ENCODE peak calls at places on chromosome 12, in four cellular contexts. T, R, X and A are unnamed samples.

GRCh38 chr12:6230321-6231110 is 30.3 kb downstream of the CD9 start:
- DNase-seq in R (no peak), X (peak), T (peak), A (peak)

GRCh38 chr12:8036366-8036765 is 3.9 kb downstream of the FOXJ2 start:
- DNase-seq in R (no peak), X (no peak), T (no peak), A (no peak)

GRCh38 chr12:32895688-32896437 is 714 bp downstream of the PKP2 start:
- DNase-seq in X (no peak), T (no peak), R (peak), A (no peak)

GRCh38 chr12:76757694-76758093 is 6.2 kb upstream of the ZDHHC17 start:
- DNase-seq in X (no peak), R (no peak), T (no peak), A (no peak)

GRCh38 chr12:39946361-39946948 is 159.4 kb downstream of the SLC2A13 start:
- DNase-seq in R (no peak), T (no peak), X (no peak), A (no peak)

GRCh38 chr12:104328790-104329189 is 25.3 kb downstream of the EID3 start:
- DNase-seq in T (no peak), R (no peak), X (no peak), A (no peak)

GRCh38 chr12:123533672-123534643 is at the start of gene RILPL1:
- DNase-seq in X (peak), R (peak), T (peak), A (peak)

GRCh38 chr12:52442600-52443061 is 8.5 kb upstream of the KRT75 start:
- DNase-seq in X (no peak), T (peak), R (peak), A (no peak)

GRCh38 chr12:110733089-110733715 is 9.5 kb downstream of the PPP1CC start:
- DNase-seq in X (no peak), T (peak), R (no peak), A (no peak)

GRCh38 chr12:93710574-93710926 is 33.4 kb downstream of the CRADD start:
- DNase-seq in X (no peak), R (no peak), T (no peak), A (no peak)

GRCh38 chr12:48004039-48004940 is at the start of gene COL2A1:
- DNase-seq in T (no peak), R (peak), X (no peak), A (peak)

GRCh38 chr12:65606008-65606766 is 218.1 kb upstream of the HMGA2 start:
- DNase-seq in R (no peak), X (no peak), T (no peak), A (no peak)

GRCh38 chr12:70031046-70031445 is 206.0 kb downstream of the MYRFL start:
- DNase-seq in R (peak), T (no peak), X (no peak), A (no peak)

GRCh38 chr12:125065021-125065752 is at the start of gene AACS:
- DNase-seq in T (peak), R (peak), X (peak), A (peak)

GRCh38 chr12:32149489-32149888 is 42.8 kb downstream of the BICD1 start:
- DNase-seq in R (no peak), T (no peak), X (no peak), A (no peak)

GRCh38 chr12:77060136-77060882 is 5.1 kb downstream of the E2F7 start:
- DNase-seq in X (no peak), R (no peak), T (no peak), A (peak)

GRCh38 chr12:51923506-51924365 is 16.4 kb downstream of the ACVRL1 start:
- DNase-seq in R (peak), X (peak), T (no peak), A (peak)

GRCh38 chr12:2265461-2266167 is 212.8 kb downstream of the CACNA1C start:
- DNase-seq in X (no peak), R (no peak), T (peak), A (no peak)

GRCh38 chr12:66273147-66273546 is 29.1 kb upstream of the HELB start:
- DNase-seq in X (no peak), T (no peak), R (no peak), A (no peak)

GRCh38 chr12:69821032-69821431 is 4.0 kb upstream of the MYRFL start:
- DNase-seq in T (peak), X (no peak), R (no peak), A (no peak)

GRCh38 chr12:23906329-23906728 is 43.1 kb downstream of the SOX5 start:
- DNase-seq in R (no peak), X (no peak), T (peak), A (no peak)

GRCh38 chr12:13373131-13373530 is 176.6 kb downstream of the EMP1 start:
- DNase-seq in X (no peak), T (no peak), R (no peak), A (no peak)

GRCh38 chr12:62767506-62767905 is 167.4 kb downstream of the PPM1H start:
- DNase-seq in R (no peak), T (peak), X (no peak), A (no peak)

GRCh38 chr12:121165316-121165715 is 32.6 kb downstream of the P2RX7 start:
- DNase-seq in T (no peak), X (no peak), R (no peak), A (no peak)

GRCh38 chr12:58011676-58012075 is 70.3 kb downstream of the ATP23 start:
- DNase-seq in T (no peak), X (no peak), R (no peak), A (no peak)

GRCh38 chr12:27009926-27010325 is 4.3 kb downstream of the TM7SF3 start:
- DNase-seq in R (no peak), T (no peak), X (no peak), A (peak)
- TF ChIP-seq CTCF in R (no peak), T (no peak), X (no peak), A (no peak)

DNA sequence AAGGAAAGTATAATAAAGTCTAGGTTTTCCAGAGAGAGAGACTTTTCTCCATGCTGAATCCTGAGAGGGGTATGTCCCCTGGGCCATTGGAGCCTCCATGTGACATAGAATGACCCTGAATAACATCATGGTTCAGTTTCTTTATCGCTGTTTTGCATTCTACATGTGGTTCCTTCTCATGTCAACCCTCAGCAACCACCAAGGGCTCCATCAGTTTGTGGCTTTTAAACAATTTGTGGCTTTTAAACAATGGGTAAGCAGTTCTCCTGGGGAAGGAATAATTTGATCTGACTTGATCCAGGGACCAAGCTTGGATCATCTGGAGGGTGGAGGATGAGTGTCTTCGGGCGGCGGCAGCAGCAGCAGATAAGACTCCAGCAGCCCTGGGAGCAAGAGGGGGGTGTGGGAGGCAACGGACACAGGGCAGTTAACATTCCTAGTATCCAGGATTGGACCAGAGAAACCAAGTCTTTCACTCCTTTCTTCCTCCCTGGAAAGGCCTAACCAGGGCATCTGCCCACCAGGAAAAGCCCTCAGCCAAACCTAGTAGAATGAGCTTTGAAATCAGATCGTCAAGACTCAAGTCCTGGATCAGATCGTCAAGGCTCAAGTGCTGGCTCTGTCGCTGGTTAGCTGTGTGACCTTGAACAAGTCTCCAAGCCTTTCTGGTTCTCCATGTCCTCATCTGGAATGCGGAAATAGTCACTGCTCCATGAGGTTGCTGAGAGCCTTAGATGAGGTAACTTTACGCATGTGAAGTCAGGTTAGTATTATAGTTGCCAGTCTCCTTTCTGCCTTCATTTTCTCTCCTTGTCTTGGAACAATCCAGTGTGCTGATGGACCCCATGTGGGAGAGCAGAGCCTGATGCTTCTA is 27.8 kb upstream of the FAM222A start:
- DNase-seq in T (no peak), R (no peak), X (no peak), A (no peak)
- TF ChIP-seq CTCF in T (no peak), R (no peak), X (no peak), A (no peak)

GRCh38 chr12:117188961-117189724 is 1.1 kb downstream of the FBXO21 start:
- DNase-seq in X (no peak), T (peak), R (no peak), A (no peak)
- TF ChIP-seq CTCF in X (no peak), T (no peak), R (no peak), A (no peak)

GRCh38 chr12:128693771-128694170 is 130.0 kb downstream of the SLC15A4 start:
- DNase-seq in X (no peak), T (no peak), R (no peak), A (no peak)
- TF ChIP-seq CTCF in X (no peak), T (no peak), R (no peak), A (no peak)

DNA sequence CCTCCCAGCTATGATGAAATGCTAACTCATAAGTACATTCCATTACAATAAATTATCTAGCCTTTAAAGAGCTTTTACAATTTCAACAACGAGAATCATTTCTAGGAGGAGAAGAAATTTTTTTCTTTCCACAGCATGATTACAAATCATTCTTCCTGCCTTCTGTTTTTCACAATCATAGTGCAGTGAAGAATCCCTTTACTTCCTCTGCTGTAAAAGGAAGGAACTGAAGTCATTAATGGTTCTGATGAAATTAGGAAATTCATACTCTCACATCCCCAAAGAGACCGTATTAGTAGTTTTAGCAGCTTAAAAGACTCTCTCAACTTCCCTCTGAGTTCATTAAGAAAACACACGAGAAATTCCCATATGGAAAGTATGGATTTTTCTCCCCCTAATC is 58.7 kb upstream of the KITLG start:
- DNase-seq in R (no peak), T (peak), X (no peak), A (no peak)
- TF ChIP-seq CTCF in R (no peak), T (no peak), X (no peak), A (no peak)

GRCh38 chr12:37672655-37673260 is 643.8 kb upstream of the ALG10B start:
- DNase-seq in T (peak), R (no peak), X (no peak), A (no peak)
- TF ChIP-seq CTCF in T (peak), R (no peak), X (no peak), A (no peak)